ENCODE peak calls at places on chromosomes 3 and 15, in ten cellular contexts. One of them, this sample, is unnamed.

GRCh38 chr3:50486219-50486888 is 17.1 kb downstream of the CACNA2D2 start:
- DNase-seq in progenitor cell of endocrine pancreas: no peak
- DNase-seq in uterus: no peak
- DNase-seq in foreskin fibroblast: no peak
- DNase-seq in C1 segment of cervical spinal cord: no peak
- DNase-seq in cerebellum: no peak
- DNase-seq in GM23338: no peak
- DNase-seq in A549: no peak
- DNase-seq in ureter: no peak
- DNase-seq in endothelial cell of umbilical vein: no peak
- DNase-seq in this sample: no peak

GRCh38 chr15:78808550-78808949 is 2.7 kb downstream of the ADAMTS7 start:
- DNase-seq in GM23338: peak
- DNase-seq in progenitor cell of endocrine pancreas: no peak
- DNase-seq in uterus: no peak
- DNase-seq in A549: peak
- DNase-seq in C1 segment of cervical spinal cord: no peak
- DNase-seq in cerebellum: no peak
- DNase-seq in foreskin fibroblast: peak
- DNase-seq in endothelial cell of umbilical vein: peak
- DNase-seq in ureter: no peak
- DNase-seq in this sample: no peak

GRCh38 chr3:102084712-102085111 is 235.4 kb downstream of the NFKBIZ start:
- DNase-seq in cerebellum: no peak
- DNase-seq in foreskin fibroblast: no peak
- DNase-seq in GM23338: no peak
- DNase-seq in A549: no peak
- DNase-seq in ureter: no peak
- DNase-seq in C1 segment of cervical spinal cord: no peak
- DNase-seq in progenitor cell of endocrine pancreas: no peak
- DNase-seq in uterus: no peak
- DNase-seq in endothelial cell of umbilical vein: no peak
- DNase-seq in this sample: no peak

GRCh38 chr15:69403611-69404010 is 10.5 kb upstream of the KIF23 start:
- DNase-seq in endothelial cell of umbilical vein: no peak
- DNase-seq in progenitor cell of endocrine pancreas: no peak
- DNase-seq in A549: no peak
- DNase-seq in GM23338: no peak
- DNase-seq in cerebellum: no peak
- DNase-seq in C1 segment of cervical spinal cord: no peak
- DNase-seq in uterus: no peak
- DNase-seq in foreskin fibroblast: peak
- DNase-seq in ureter: no peak
- DNase-seq in this sample: no peak

GRCh38 chr3:152398495-152398894 is 129.8 kb downstream of the MBNL1 start:
- DNase-seq in uterus: no peak
- DNase-seq in foreskin fibroblast: peak
- DNase-seq in progenitor cell of endocrine pancreas: no peak
- DNase-seq in ureter: no peak
- DNase-seq in endothelial cell of umbilical vein: no peak
- DNase-seq in A549: no peak
- DNase-seq in GM23338: no peak
- DNase-seq in cerebellum: no peak
- DNase-seq in C1 segment of cervical spinal cord: no peak
- DNase-seq in this sample: no peak

GRCh38 chr3:193599393-193599792 is 6.4 kb downstream of the OPA1 start:
- DNase-seq in foreskin fibroblast: no peak
- DNase-seq in A549: no peak
- DNase-seq in GM23338: no peak
- DNase-seq in endothelial cell of umbilical vein: no peak
- DNase-seq in ureter: no peak
- DNase-seq in uterus: no peak
- DNase-seq in C1 segment of cervical spinal cord: no peak
- DNase-seq in cerebellum: no peak
- DNase-seq in progenitor cell of endocrine pancreas: no peak
- DNase-seq in this sample: no peak

GRCh38 chr3:21826416-21826815 is 75.4 kb upstream of the ZNF385D start:
- DNase-seq in progenitor cell of endocrine pancreas: no peak
- DNase-seq in GM23338: no peak
- DNase-seq in endothelial cell of umbilical vein: no peak
- DNase-seq in ureter: no peak
- DNase-seq in A549: no peak
- DNase-seq in uterus: no peak
- DNase-seq in C1 segment of cervical spinal cord: no peak
- DNase-seq in cerebellum: no peak
- DNase-seq in foreskin fibroblast: no peak
- DNase-seq in this sample: no peak

GRCh38 chr3:136277634-136278033 is 27.5 kb downstream of the PCCB start:
- DNase-seq in ureter: no peak
- DNase-seq in uterus: no peak
- DNase-seq in progenitor cell of endocrine pancreas: no peak
- DNase-seq in A549: no peak
- DNase-seq in GM23338: peak
- DNase-seq in foreskin fibroblast: no peak
- DNase-seq in C1 segment of cervical spinal cord: no peak
- DNase-seq in endothelial cell of umbilical vein: no peak
- DNase-seq in cerebellum: peak
- DNase-seq in this sample: no peak

GRCh38 chr3:86993704-86994103 is 2.8 kb upstream of the VGLL3 start:
- DNase-seq in ureter: no peak
- DNase-seq in uterus: no peak
- DNase-seq in progenitor cell of endocrine pancreas: no peak
- DNase-seq in foreskin fibroblast: peak
- DNase-seq in endothelial cell of umbilical vein: peak
- DNase-seq in C1 segment of cervical spinal cord: no peak
- DNase-seq in GM23338: no peak
- DNase-seq in A549: peak
- DNase-seq in cerebellum: no peak
- DNase-seq in this sample: no peak

GRCh38 chr3:14274999-14275961 is 96.7 kb downstream of the LSM3 start:
- DNase-seq in progenitor cell of endocrine pancreas: no peak
- DNase-seq in A549: peak
- DNase-seq in uterus: no peak
- DNase-seq in foreskin fibroblast: no peak
- DNase-seq in ureter: no peak
- DNase-seq in endothelial cell of umbilical vein: peak
- DNase-seq in GM23338: peak
- DNase-seq in cerebellum: no peak
- DNase-seq in C1 segment of cervical spinal cord: no peak
- DNase-seq in this sample: no peak

GRCh38 chr3:176651622-176652021 is 545.7 kb downstream of the TBL1XR1 start:
- DNase-seq in progenitor cell of endocrine pancreas: no peak
- DNase-seq in cerebellum: no peak
- DNase-seq in foreskin fibroblast: peak
- DNase-seq in A549: no peak
- DNase-seq in ureter: no peak
- DNase-seq in endothelial cell of umbilical vein: no peak
- DNase-seq in C1 segment of cervical spinal cord: no peak
- DNase-seq in uterus: no peak
- DNase-seq in GM23338: no peak
- DNase-seq in this sample: no peak

GRCh38 chr3:141405025-141405424 is 36.7 kb downstream of the ZBTB38 start:
- DNase-seq in ureter: no peak
- DNase-seq in uterus: no peak
- DNase-seq in progenitor cell of endocrine pancreas: no peak
- DNase-seq in A549: no peak
- DNase-seq in foreskin fibroblast: peak
- DNase-seq in C1 segment of cervical spinal cord: no peak
- DNase-seq in GM23338: no peak
- DNase-seq in endothelial cell of umbilical vein: peak
- DNase-seq in cerebellum: no peak
- DNase-seq in this sample: no peak

GRCh38 chr3:122786067-122786466 is 7.6 kb downstream of the HSPBAP1 start:
- DNase-seq in ureter: no peak
- DNase-seq in GM23338: no peak
- DNase-seq in C1 segment of cervical spinal cord: no peak
- DNase-seq in cerebellum: no peak
- DNase-seq in uterus: no peak
- DNase-seq in progenitor cell of endocrine pancreas: no peak
- DNase-seq in A549: peak
- DNase-seq in endothelial cell of umbilical vein: no peak
- DNase-seq in foreskin fibroblast: peak
- DNase-seq in this sample: no peak

GRCh38 chr3:118540826-118541225 is 493.8 kb downstream of the IGSF11 start:
- DNase-seq in GM23338: no peak
- DNase-seq in progenitor cell of endocrine pancreas: no peak
- DNase-seq in endothelial cell of umbilical vein: no peak
- DNase-seq in cerebellum: no peak
- DNase-seq in uterus: no peak
- DNase-seq in C1 segment of cervical spinal cord: no peak
- DNase-seq in A549: no peak
- DNase-seq in ureter: no peak
- DNase-seq in foreskin fibroblast: no peak
- DNase-seq in this sample: no peak

GRCh38 chr15:44790215-44790614 is 53.9 kb downstream of the TRIM69 start:
- DNase-seq in A549: no peak
- DNase-seq in uterus: no peak
- DNase-seq in ureter: no peak
- DNase-seq in cerebellum: no peak
- DNase-seq in progenitor cell of endocrine pancreas: no peak
- DNase-seq in foreskin fibroblast: no peak
- DNase-seq in endothelial cell of umbilical vein: no peak
- DNase-seq in C1 segment of cervical spinal cord: no peak
- DNase-seq in GM23338: no peak
- DNase-seq in this sample: no peak

GRCh38 chr15:68639926-68640600 is 61.3 kb downstream of the CORO2B start:
- DNase-seq in A549: no peak
- DNase-seq in foreskin fibroblast: peak
- DNase-seq in endothelial cell of umbilical vein: no peak
- DNase-seq in GM23338: no peak
- DNase-seq in C1 segment of cervical spinal cord: no peak
- DNase-seq in uterus: peak
- DNase-seq in cerebellum: no peak
- DNase-seq in progenitor cell of endocrine pancreas: no peak
- DNase-seq in ureter: no peak
- DNase-seq in this sample: no peak

GRCh38 chr15:66619152-66619903 is 53.5 kb upstream of the LCTL start:
- DNase-seq in ureter: peak
- DNase-seq in endothelial cell of umbilical vein: peak
- DNase-seq in foreskin fibroblast: peak
- DNase-seq in cerebellum: peak
- DNase-seq in progenitor cell of endocrine pancreas: peak
- DNase-seq in uterus: peak
- DNase-seq in GM23338: peak
- DNase-seq in C1 segment of cervical spinal cord: peak
- DNase-seq in A549: peak
- DNase-seq in this sample: peak

GRCh38 chr15:29364429-29365078 is 94.9 kb upstream of the NSMCE3 start:
- DNase-seq in progenitor cell of endocrine pancreas: no peak
- DNase-seq in uterus: no peak
- DNase-seq in A549: peak
- DNase-seq in GM23338: peak
- DNase-seq in C1 segment of cervical spinal cord: no peak
- DNase-seq in cerebellum: no peak
- DNase-seq in foreskin fibroblast: peak
- DNase-seq in ureter: no peak
- DNase-seq in endothelial cell of umbilical vein: no peak
- DNase-seq in this sample: no peak

GRCh38 chr3:178200316-178200715 is 335.9 kb upstream of the KCNMB2 start:
- DNase-seq in cerebellum: no peak
- DNase-seq in C1 segment of cervical spinal cord: no peak
- DNase-seq in GM23338: no peak
- DNase-seq in progenitor cell of endocrine pancreas: no peak
- DNase-seq in A549: no peak
- DNase-seq in ureter: no peak
- DNase-seq in endothelial cell of umbilical vein: no peak
- DNase-seq in foreskin fibroblast: no peak
- DNase-seq in uterus: no peak
- DNase-seq in this sample: no peak

GRCh38 chr3:42739401-42740158 is 33.5 kb downstream of the CCDC13 start:
- DNase-seq in uterus: no peak
- DNase-seq in foreskin fibroblast: no peak
- DNase-seq in GM23338: no peak
- DNase-seq in ureter: no peak
- DNase-seq in cerebellum: no peak
- DNase-seq in progenitor cell of endocrine pancreas: no peak
- DNase-seq in A549: no peak
- DNase-seq in C1 segment of cervical spinal cord: peak
- DNase-seq in endothelial cell of umbilical vein: no peak
- DNase-seq in this sample: no peak

GRCh38 chr15:89137926-89138325 is 49.7 kb downstream of the ABHD2 start:
- DNase-seq in ureter: no peak
- DNase-seq in GM23338: no peak
- DNase-seq in uterus: no peak
- DNase-seq in C1 segment of cervical spinal cord: no peak
- DNase-seq in A549: no peak
- DNase-seq in cerebellum: no peak
- DNase-seq in foreskin fibroblast: no peak
- DNase-seq in endothelial cell of umbilical vein: no peak
- DNase-seq in progenitor cell of endocrine pancreas: no peak
- DNase-seq in this sample: no peak

GRCh38 chr3:11835028-11835639 is 11.6 kb downstream of the TAMM41 start:
- DNase-seq in ureter: no peak
- DNase-seq in A549: peak
- DNase-seq in cerebellum: peak
- DNase-seq in GM23338: peak
- DNase-seq in endothelial cell of umbilical vein: peak
- DNase-seq in C1 segment of cervical spinal cord: no peak
- DNase-seq in uterus: no peak
- DNase-seq in progenitor cell of endocrine pancreas: no peak
- DNase-seq in foreskin fibroblast: peak
- DNase-seq in this sample: no peak

GRCh38 chr3:126136428-126137220 is 43.8 kb downstream of the ALDH1L1 start:
- DNase-seq in uterus: peak
- DNase-seq in ureter: peak
- DNase-seq in C1 segment of cervical spinal cord: no peak
- DNase-seq in A549: no peak
- DNase-seq in progenitor cell of endocrine pancreas: peak
- DNase-seq in foreskin fibroblast: no peak
- DNase-seq in cerebellum: no peak
- DNase-seq in endothelial cell of umbilical vein: no peak
- DNase-seq in GM23338: no peak
- DNase-seq in this sample: no peak

GRCh38 chr15:40941528-40942336 is 11.5 kb upstream of the CHAC1 start:
- DNase-seq in ureter: peak
- DNase-seq in endothelial cell of umbilical vein: peak
- DNase-seq in progenitor cell of endocrine pancreas: peak
- DNase-seq in GM23338: peak
- DNase-seq in foreskin fibroblast: peak
- DNase-seq in A549: peak
- DNase-seq in cerebellum: peak
- DNase-seq in uterus: peak
- DNase-seq in C1 segment of cervical spinal cord: peak
- DNase-seq in this sample: peak

GRCh38 chr3:48187579-48188265 is 495 bp downstream of the CDC25A start:
- DNase-seq in progenitor cell of endocrine pancreas: peak
- DNase-seq in uterus: no peak
- DNase-seq in GM23338: peak
- DNase-seq in cerebellum: peak
- DNase-seq in foreskin fibroblast: peak
- DNase-seq in endothelial cell of umbilical vein: no peak
- DNase-seq in ureter: peak
- DNase-seq in A549: no peak
- DNase-seq in C1 segment of cervical spinal cord: no peak
- DNase-seq in this sample: peak

GRCh38 chr3:197311591-197311990 is 13.2 kb upstream of the DLG1 start:
- DNase-seq in A549: no peak
- DNase-seq in uterus: no peak
- DNase-seq in cerebellum: no peak
- DNase-seq in foreskin fibroblast: no peak
- DNase-seq in ureter: no peak
- DNase-seq in progenitor cell of endocrine pancreas: no peak
- DNase-seq in endothelial cell of umbilical vein: no peak
- DNase-seq in C1 segment of cervical spinal cord: no peak
- DNase-seq in GM23338: no peak
- DNase-seq in this sample: no peak

GRCh38 chr15:91853501-91853967 is at the start of gene SLCO3A1:
- DNase-seq in A549: peak
- DNase-seq in foreskin fibroblast: peak
- DNase-seq in progenitor cell of endocrine pancreas: peak
- DNase-seq in endothelial cell of umbilical vein: peak
- DNase-seq in GM23338: peak
- DNase-seq in cerebellum: peak
- DNase-seq in uterus: peak
- DNase-seq in ureter: peak
- DNase-seq in C1 segment of cervical spinal cord: peak
- DNase-seq in this sample: peak

GRCh38 chr3:52396907-52397591 is 47.9 kb downstream of the SEMA3G start:
- DNase-seq in progenitor cell of endocrine pancreas: no peak
- DNase-seq in cerebellum: no peak
- DNase-seq in uterus: no peak
- DNase-seq in endothelial cell of umbilical vein: no peak
- DNase-seq in C1 segment of cervical spinal cord: no peak
- DNase-seq in A549: no peak
- DNase-seq in ureter: no peak
- DNase-seq in GM23338: no peak
- DNase-seq in foreskin fibroblast: no peak
- DNase-seq in this sample: no peak

This sample was measured in T follicular helper cell.